ENCODE peak calls at places on chromosome 15, in four cellular contexts. S, M, H and C are unnamed samples.

GRCh38 chr15:32855942-32856341 is 138.1 kb downstream of the GREM1 start:
- DNase-seq in S (peak), M (peak), H (no peak), C (no peak)

GRCh38 chr15:34644061-34644460 is 60.6 kb upstream of the GOLGA8B start:
- DNase-seq in S (no peak), M (no peak), H (no peak), C (no peak)

GRCh38 chr15:94683912-94684311 is 452.6 kb downstream of the MCTP2 start:
- DNase-seq in S (no peak), M (no peak), H (no peak), C (no peak)

GRCh38 chr15:50857763-50858162 is 50.7 kb upstream of the AP4E1 start:
- DNase-seq in S (no peak), M (no peak), H (no peak), C (no peak)

GRCh38 chr15:88627463-88627862 is 6.3 kb downstream of the AEN start:
- DNase-seq in S (no peak), M (no peak), H (no peak), C (no peak)

GRCh38 chr15:30924353-30924752 is 20.6 kb downstream of the FAN1 start:
- DNase-seq in S (no peak), M (no peak), H (no peak), C (no peak)

GRCh38 chr15:70486451-70487379 is 276.6 kb downstream of the UACA start:
- DNase-seq in S (no peak), M (no peak), H (no peak), C (peak)

GRCh38 chr15:88572030-88572333 is 25.5 kb upstream of the DET1 start:
- DNase-seq in S (no peak), M (no peak), H (no peak), C (no peak)

GRCh38 chr15:70795311-70795665 is 31.9 kb upstream of the UACA start:
- DNase-seq in S (peak), M (peak), H (no peak), C (no peak)

GRCh38 chr15:37253877-37254276 is 153.5 kb upstream of the MEIS2 start:
- DNase-seq in S (no peak), M (no peak), H (no peak), C (no peak)

GRCh38 chr15:70121656-70122297 is 24.1 kb upstream of the TLE3 start:
- DNase-seq in S (no peak), M (no peak), H (peak), C (peak)

GRCh38 chr15:60095711-60096110 is 91.6 kb downstream of the FOXB1 start:
- DNase-seq in S (no peak), M (no peak), H (no peak), C (no peak)

GRCh38 chr15:58357529-58358476 is 74.0 kb upstream of the LIPC start:
- DNase-seq in S (no peak), M (no peak), H (no peak), C (no peak)

GRCh38 chr15:60639502-60639901 is 160.6 kb upstream of the ICE2 start:
- DNase-seq in S (no peak), M (no peak), H (no peak), C (no peak)

GRCh38 chr15:84715442-84716035 is 400 bp downstream of the SEC11A start:
- DNase-seq in S (peak), M (no peak), H (no peak), C (no peak)

GRCh38 chr15:46857103-46857502 is 860.2 kb upstream of the SEMA6D start:
- DNase-seq in S (no peak), M (no peak), H (no peak), C (no peak)

GRCh38 chr15:57969355-57969754 is 96.2 kb downstream of the ALDH1A2 start:
- DNase-seq in S (no peak), M (no peak), H (no peak), C (no peak)

GRCh38 chr15:43511012-43511885 is 6.2 kb upstream of the MAP1A start:
- DNase-seq in S (peak), M (peak), H (no peak), C (no peak)

GRCh38 chr15:56325186-56325585 is 40.0 kb upstream of the TEX9 start:
- DNase-seq in S (no peak), M (no peak), H (no peak), C (no peak)

GRCh38 chr15:22780267-22780666 is 6.2 kb upstream of the NIPA1 start:
- DNase-seq in S (no peak), M (no peak), H (no peak), C (no peak)

GRCh38 chr15:41581110-41581509 is 22.1 kb downstream of the TYRO3 start:
- DNase-seq in S (no peak), M (peak), H (no peak), C (no peak)

GRCh38 chr15:89179966-89180875 is 41.2 kb downstream of the RLBP1 start:
- DNase-seq in S (no peak), M (no peak), H (no peak), C (no peak)

GRCh38 chr15:34490421-34491193 is 53.0 kb upstream of the GOLGA8A start:
- DNase-seq in S (no peak), M (no peak), H (no peak), C (no peak)

GRCh38 chr15:45021331-45021730 is 1.7 kb upstream of the SORD start:
- DNase-seq in S (no peak), M (no peak), H (no peak), C (no peak)

GRCh38 chr15:61621146-61621545 is 392.0 kb upstream of the RORA start:
- DNase-seq in S (no peak), M (no peak), H (no peak), C (no peak)

GRCh38 chr15:80121546-80121945 is 31.3 kb upstream of the FAH start:
- DNase-seq in S (no peak), M (no peak), H (no peak), C (no peak)

GRCh38 chr15:40430271-40430805 is 10.4 kb upstream of the BAHD1 start:
- DNase-seq in S (no peak), M (no peak), H (no peak), C (no peak)

DNA sequence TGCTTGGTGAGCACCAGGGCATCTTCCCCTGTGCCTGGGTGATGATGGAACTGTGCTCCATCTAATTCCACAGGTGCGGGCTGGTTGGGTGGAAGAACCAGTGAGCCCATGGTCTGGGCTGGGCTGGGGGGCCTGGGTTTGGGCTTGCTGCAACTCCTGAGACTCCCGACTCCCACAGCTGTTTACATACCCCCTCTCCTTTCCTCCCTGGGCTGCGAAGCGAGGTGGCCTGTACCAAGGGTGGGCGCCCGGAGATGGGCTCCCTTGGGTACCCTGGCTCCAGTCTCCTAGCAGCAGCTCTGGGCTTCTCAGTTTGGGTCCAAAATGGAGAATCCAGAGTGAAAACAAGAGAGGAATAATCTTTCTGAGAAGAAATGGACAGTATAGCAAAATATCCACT is 5.6 kb downstream of the FAM98B start:
- DNase-seq in S (no peak), M (no peak), H (no peak), C (no peak)
- H3K4me3 ChIP-seq in S (no peak), M (no peak), H (no peak), C (no peak)

GRCh38 chr15:64776402-64776786 is 1.0 kb upstream of the RBPMS2 start:
- DNase-seq in S (no peak), M (no peak), H (peak), C (no peak)
- H3K4me3 ChIP-seq in S (peak), M (peak), H (peak), C (no peak)

GRCh38 chr15:90401499-90401898 is 13.5 kb downstream of the IQGAP1 start:
- DNase-seq in S (no peak), M (no peak), H (no peak), C (no peak)
- H3K4me3 ChIP-seq in S (no peak), M (peak), H (no peak), C (no peak)

DNA sequence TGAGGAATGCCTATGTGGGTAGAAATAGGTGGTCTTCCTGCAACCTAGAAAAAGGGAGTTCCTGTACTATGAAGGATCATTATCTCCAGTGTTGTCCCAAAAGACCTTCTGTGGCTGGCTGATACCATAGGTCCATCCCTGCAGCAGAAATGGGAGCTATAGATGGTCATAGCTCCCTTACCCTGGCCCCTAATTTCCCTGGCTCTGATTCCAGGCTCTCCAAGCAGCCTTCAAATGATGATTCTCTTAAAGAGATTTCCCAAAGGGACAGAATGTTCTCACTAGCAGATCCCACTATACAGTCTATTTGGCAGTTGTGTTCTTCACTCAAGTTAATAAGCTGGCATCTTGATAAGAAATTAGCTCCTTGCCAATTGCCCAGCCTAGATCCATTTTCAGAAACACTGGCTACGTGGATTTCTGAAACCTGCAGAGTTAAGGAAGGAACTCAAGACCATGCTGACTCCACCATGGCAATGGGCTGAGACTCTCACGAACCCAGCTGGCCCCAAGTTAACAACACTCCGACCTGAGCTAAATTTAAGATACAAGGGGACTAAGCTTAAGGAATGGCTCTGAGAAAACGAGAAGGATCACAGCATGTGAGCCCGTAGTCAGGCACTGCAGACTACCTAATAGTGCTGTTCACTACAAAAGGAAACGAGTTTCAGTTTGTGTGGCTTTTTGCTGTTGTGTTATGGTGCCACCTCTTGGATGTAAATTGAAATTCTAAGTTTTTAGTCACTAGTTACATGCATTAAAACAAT is 11.4 kb downstream of the C15orf40 start:
- DNase-seq in S (peak), M (no peak), H (no peak), C (no peak)
- H3K4me3 ChIP-seq in S (peak), M (no peak), H (no peak), C (no peak)

DNA sequence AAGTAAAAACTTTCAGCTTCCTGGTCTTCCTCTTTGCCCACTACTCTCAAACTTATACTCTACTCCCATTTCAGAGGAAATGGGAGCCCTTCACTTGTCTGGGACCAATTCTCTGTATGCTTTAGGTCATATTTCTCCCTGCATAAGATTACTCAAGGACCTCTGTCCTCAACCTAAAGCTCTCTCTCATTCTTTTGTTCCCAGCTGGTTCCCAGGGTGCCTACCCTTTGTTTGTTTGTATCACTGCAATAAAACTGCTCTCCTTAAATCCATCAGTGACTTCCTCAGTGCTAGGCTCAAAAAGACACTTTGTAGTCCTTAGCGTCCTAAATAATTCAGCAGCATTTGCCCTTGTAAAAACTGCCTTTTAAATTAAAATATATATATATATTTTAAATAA is 2.9 kb downstream of the NGRN start:
- DNase-seq in S (no peak), M (no peak), H (no peak), C (no peak)
- H3K4me3 ChIP-seq in S (no peak), M (no peak), H (no peak), C (no peak)

DNA sequence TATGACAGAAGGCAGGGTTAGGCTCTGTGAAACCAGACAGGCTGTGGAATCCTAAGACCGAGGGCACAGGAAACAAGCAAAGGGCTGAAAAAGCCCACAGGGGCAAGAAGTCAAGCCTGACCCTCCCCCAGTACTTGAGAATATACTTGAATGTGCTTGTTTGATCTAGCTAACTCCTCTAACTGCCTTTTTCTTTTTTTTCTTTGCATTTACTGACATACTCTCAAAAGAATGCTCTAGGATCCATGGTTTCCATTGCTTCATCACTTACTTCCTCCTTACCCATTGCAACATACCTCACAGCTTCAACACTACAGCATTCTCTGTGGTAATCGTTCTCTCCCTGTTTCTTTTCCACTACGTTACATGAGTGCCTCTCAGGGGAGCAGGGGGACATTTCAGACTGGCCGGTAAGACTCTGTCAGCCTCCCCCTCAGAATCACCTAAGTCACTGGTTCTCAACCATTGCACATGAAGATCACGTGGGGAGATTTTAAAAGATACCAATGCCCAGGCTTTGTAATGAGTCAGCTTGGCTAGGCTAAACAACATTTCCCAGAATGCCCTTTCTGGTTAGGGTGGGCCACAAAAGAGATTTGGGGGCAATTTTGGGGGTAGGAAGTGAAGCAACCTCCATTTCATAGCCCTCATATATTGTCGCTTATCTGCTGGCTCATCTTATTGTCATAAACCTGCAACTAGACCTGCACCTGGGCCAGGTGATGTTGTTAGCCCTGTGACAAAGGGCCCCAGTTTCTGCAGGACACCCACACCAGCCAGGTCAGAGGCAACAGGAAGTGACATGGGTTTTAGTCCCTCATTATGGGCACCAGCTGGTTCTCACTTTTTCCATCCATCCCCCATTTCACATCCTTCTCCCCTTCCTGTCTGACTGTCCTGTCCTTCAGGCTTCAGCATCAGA is 24.6 kb upstream of the RSL24D1 start:
- DNase-seq in S (peak), M (no peak), H (no peak), C (no peak)
- H3K4me3 ChIP-seq in S (no peak), M (no peak), H (no peak), C (no peak)